ENCODE peak calls at places on chromosomes 5 and 9, in four cellular contexts. J is substantia nigra, I is ACHN, R is HCT116. A is an unnamed sample.

GRCh38 chr9:124306098-124306735 is 48.5 kb downstream of the NEK6 start:
- DNase-seq in R (peak; percentile 54), I (peak; percentile 67), J (no peak), A (peak; percentile 88)

GRCh38 chr5:61687371-61687770 is 355.3 kb downstream of the ZSWIM6 start:
- DNase-seq in I (no peak), R (no peak), J (no peak), A (no peak)

GRCh38 chr5:150578781-150579461 is 61.5 kb upstream of the SYNPO start:
- DNase-seq in J (no peak), R (no peak), I (no peak), A (no peak)

GRCh38 chr5:52449506-52449905 is 338.2 kb upstream of the ITGA1 start:
- DNase-seq in I (no peak), J (no peak), R (no peak), A (peak; percentile 12)

GRCh38 chr5:65199988-65200668 is 281.6 kb downstream of the ADAMTS6 start:
- DNase-seq in I (peak; percentile 65), J (no peak), R (no peak), A (peak; percentile 41)

GRCh38 chr5:74209566-74209965 is 431.0 kb downstream of the ENC1 start:
- DNase-seq in J (no peak), R (no peak), I (no peak), A (no peak)

GRCh38 chr5:544675-545330 is 20.6 kb upstream of the SLC9A3 start:
- DNase-seq in I (no peak), R (no peak), J (no peak), A (no peak)

GRCh38 chr9:31715250-31715649 is 669.2 kb upstream of the ACO1 start:
- DNase-seq in R (no peak), J (no peak), I (no peak), A (no peak)

GRCh38 chr9:36063804-36064447 is 27.2 kb downstream of the RECK start:
- DNase-seq in R (no peak), I (no peak), J (no peak), A (no peak)

GRCh38 chr5:1751864-1752822 is 47.5 kb downstream of the MRPL36 start:
- DNase-seq in J (no peak), R (no peak), I (no peak), A (no peak)

GRCh38 chr9:130921483-130921806 is 17.6 kb downstream of the FIBCD1 start:
- DNase-seq in J (no peak), R (no peak), I (no peak), A (no peak)

GRCh38 chr5:56100429-56101176 is 105.8 kb upstream of the IL6ST start:
- DNase-seq in I (no peak), R (no peak), J (no peak), A (no peak)

GRCh38 chr5:168104811-168105481 is 186.5 kb upstream of the WWC1 start:
- DNase-seq in R (no peak), I (peak; percentile 4), J (no peak), A (no peak)

GRCh38 chr5:132003170-132003744 is 8.2 kb downstream of the ACSL6 start:
- DNase-seq in R (no peak), J (peak; percentile 96), I (no peak), A (no peak)

GRCh38 chr5:138594305-138595058 is 19.3 kb upstream of the HSPA9 start:
- DNase-seq in I (no peak), J (no peak), R (no peak), A (no peak)

GRCh38 chr5:160173-160510 is 31.2 kb upstream of the LRRC14B start:
- DNase-seq in J (no peak), R (no peak), I (no peak), A (no peak)

GRCh38 chr9:31776471-31776870 is 608.0 kb upstream of the ACO1 start:
- DNase-seq in J (no peak), I (no peak), R (no peak), A (peak; percentile 82)

GRCh38 chr9:121876658-121877271 is 216.3 kb downstream of the TTLL11 start:
- DNase-seq in R (no peak), I (peak; percentile 73), J (no peak), A (no peak)

GRCh38 chr9:128523199-128523925 is 18.8 kb downstream of the GLE1 start:
- DNase-seq in R (no peak), I (no peak), J (no peak), A (peak; percentile 73)

GRCh38 chr9:129352157-129352870 is 174.3 kb upstream of the IER5L start:
- DNase-seq in R (no peak), I (peak; percentile 8), J (no peak), A (no peak)

GRCh38 chr9:121945281-121945680 is 147.8 kb downstream of the TTLL11 start:
- DNase-seq in I (no peak), R (no peak), J (no peak), A (no peak)

GRCh38 chr5:31581498-31582099 is 49.5 kb downstream of the C5orf22 start:
- DNase-seq in I (peak; percentile 50), J (no peak), R (peak; percentile 22), A (peak; percentile 58)

GRCh38 chr9:125119643-125120286 is 23.6 kb downstream of the SCAI start:
- DNase-seq in J (no peak), I (no peak), R (no peak), A (no peak)

GRCh38 chr5:77847814-77848290 is 71.7 kb upstream of the TBCA start:
- DNase-seq in I (no peak), J (peak; percentile 22), R (no peak), A (no peak)

GRCh38 chr5:73093943-73094342 is 26.4 kb upstream of the TMEM171 start:
- DNase-seq in J (no peak), R (peak; percentile 59), I (peak; percentile 76), A (no peak)

GRCh38 chr5:170782438-170782837 is 1.1 kb upstream of the GABRP start:
- DNase-seq in R (no peak), J (no peak), I (no peak), A (peak; percentile 89)

GRCh38 chr5:57494104-57495098 is 11.8 kb upstream of the ACTBL2 start:
- DNase-seq in R (peak; percentile 90), J (no peak), I (peak; percentile 96), A (peak; percentile 95)

GRCh38 chr5:112776301-112776856 is 38.7 kb downstream of the APC start:
- DNase-seq in R (no peak), I (peak; percentile 2), J (no peak), A (no peak)

A was measured in dermis microvascular lymphatic vessel endothelial cell.